ENCODE peak calls at places on chromosomes 1 and 21, in five cellular contexts. P, E, F, H and C are unnamed samples.

GRCh38 chr1:147080671-147081394 is 91.4 kb downstream of the PRKAB2 start:
- DNase-seq in E (no peak), P (no peak), H (no peak), F (no peak), C (peak)

GRCh38 chr1:156860639-156861423 is at the start of gene NTRK1:
- DNase-seq in E (no peak), P (no peak), H (peak), F (peak), C (peak)

GRCh38 chr1:54490361-54491248 is 57.4 kb upstream of the ACOT11 start:
- DNase-seq in F (peak), E (no peak), H (no peak), P (no peak), C (peak)

GRCh38 chr1:156677616-156678596 is 699 bp upstream of the NES start:
- DNase-seq in H (peak), E (no peak), P (peak), F (peak), C (peak)

GRCh38 chr1:18795002-18795689 is 64.3 kb downstream of the TAS1R2 start:
- DNase-seq in H (no peak), P (no peak), F (peak), E (no peak), C (no peak)

GRCh38 chr21:28938726-28939125 is 54.0 kb downstream of the LTN1 start:
- DNase-seq in H (no peak), F (no peak), P (no peak), E (no peak), C (no peak)

GRCh38 chr1:81812712-81813111 is 12.0 kb downstream of the ADGRL2 start:
- DNase-seq in H (peak), F (no peak), P (peak), E (no peak), C (no peak)

GRCh38 chr1:191608367-191608766 is 549.9 kb upstream of the RGS18 start:
- DNase-seq in H (no peak), E (no peak), P (peak), F (no peak), C (peak)

GRCh38 chr1:18735369-18735997 is 104.8 kb downstream of the PAX7 start:
- DNase-seq in P (no peak), H (no peak), F (no peak), E (no peak), C (no peak)

GRCh38 chr1:232044728-232045127 is 418.1 kb downstream of the DISC1 start:
- DNase-seq in E (no peak), P (no peak), F (no peak), H (no peak), C (no peak)

GRCh38 chr1:198443374-198444233 is 96.9 kb downstream of the ATP6V1G3 start:
- DNase-seq in P (peak), H (peak), F (no peak), E (peak), C (no peak)

GRCh38 chr1:186953876-186954275 is 125.1 kb downstream of the PLA2G4A start:
- DNase-seq in H (no peak), P (no peak), F (no peak), E (no peak), C (no peak)

GRCh38 chr1:39692152-39693064 is 1.2 kb upstream of the HPCAL4 start:
- DNase-seq in P (no peak), H (no peak), E (no peak), F (peak), C (peak)
- TF ChIP-seq EZH2 in P (peak), H (peak), E (no peak), F (peak), C (peak)

DNA sequence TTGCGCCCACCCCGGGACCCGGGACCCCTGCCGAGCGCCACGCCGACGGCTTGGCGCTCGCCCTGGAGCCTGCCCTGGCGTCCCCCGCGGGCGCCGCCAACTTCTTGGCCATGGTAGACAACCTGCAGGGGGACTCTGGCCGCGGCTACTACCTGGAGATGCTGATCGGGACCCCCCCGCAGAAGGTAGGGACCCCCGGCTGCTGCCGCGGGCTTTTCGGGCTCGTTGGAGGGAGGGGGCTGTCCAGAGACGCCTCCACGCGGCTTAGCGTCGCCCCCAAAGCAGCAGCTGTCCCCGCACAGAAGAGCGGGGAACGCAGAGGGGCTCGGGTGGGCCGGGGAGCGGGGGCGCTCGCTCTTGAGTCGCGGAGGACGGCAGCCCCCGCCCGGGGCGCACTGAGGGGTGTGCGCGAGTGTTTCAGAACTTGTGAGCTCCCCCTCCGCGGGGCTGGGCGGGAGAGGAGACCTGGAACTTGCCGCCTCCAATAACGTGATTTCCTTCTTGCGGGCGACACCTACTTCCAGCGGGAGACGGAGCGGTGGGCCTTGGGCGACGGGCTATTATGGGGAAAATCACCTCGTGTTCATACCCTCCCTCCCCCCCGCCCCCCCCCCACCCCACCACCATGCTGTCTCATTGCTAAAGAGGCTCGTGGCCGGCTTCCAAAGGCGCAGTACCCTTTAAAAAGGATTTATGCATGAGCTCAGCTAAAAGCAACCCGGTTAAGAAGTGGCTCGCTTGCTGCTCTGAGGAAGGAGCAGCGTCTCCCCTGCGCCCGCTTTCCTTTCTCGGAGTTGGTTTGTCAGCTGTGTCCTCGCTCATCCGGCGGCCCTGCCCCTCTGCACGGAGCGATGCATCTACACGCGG is 664 bp downstream of the BACE2 start:
- DNase-seq in P (peak), F (peak), E (no peak), H (peak), C (peak)
- TF ChIP-seq EZH2 in P (no peak), F (peak), E (no peak), H (no peak), C (peak)

GRCh38 chr1:112457965-112458364 is 50.8 kb upstream of the WNT2B start:
- DNase-seq in P (no peak), F (no peak), E (no peak), H (peak), C (no peak)
- TF ChIP-seq EZH2 in P (no peak), F (no peak), E (no peak), H (no peak), C (no peak)

DNA sequence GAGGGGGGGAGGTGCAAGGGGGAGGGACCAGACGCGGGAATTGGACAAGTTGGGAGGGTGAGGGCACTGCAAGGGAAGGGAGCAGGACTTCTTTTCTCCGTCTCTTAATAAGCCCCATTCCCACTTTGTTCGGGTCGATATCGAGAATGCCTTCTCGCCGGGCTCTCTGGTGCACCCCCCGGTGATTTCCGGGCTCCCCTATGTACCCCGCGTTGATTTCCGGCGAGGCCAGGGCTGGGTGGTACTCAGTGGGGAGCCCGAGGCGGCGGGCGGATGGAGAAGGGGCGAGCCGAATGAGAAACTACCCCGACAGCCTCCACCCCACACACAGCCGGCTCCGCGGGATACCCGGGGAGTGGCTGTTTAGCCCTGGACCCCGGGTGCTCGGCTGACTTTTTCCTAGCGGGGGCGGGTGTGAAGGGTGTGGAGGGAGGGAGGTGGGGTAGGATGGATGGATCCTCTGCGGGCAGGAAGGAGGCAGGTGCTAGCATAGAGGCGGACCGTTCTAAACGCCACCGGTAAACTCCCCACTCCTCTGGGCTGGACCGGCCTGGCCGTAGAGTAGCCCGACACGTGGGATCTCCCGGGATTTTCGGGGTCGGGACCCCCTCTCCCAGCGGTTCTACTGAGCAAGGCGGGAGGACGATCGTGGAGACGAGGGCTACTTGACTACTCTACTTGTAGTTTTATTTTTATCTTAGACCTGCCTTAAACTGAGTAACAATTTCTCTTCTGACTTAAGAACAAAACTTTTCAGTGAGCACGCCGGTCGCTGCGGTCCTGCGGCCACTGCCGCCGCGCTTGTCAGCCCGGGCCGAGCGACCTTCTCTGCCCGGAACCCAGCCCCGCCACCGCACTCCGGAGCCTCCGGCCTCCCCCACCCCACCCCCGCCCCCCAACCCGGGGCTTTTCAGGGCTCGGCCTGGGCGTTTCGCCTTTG is 1.0 kb downstream of the RNF220 start:
- DNase-seq in P (no peak), F (peak), E (no peak), H (peak), C (peak)
- TF ChIP-seq EZH2 in P (peak), F (peak), E (no peak), H (peak), C (no peak)

DNA sequence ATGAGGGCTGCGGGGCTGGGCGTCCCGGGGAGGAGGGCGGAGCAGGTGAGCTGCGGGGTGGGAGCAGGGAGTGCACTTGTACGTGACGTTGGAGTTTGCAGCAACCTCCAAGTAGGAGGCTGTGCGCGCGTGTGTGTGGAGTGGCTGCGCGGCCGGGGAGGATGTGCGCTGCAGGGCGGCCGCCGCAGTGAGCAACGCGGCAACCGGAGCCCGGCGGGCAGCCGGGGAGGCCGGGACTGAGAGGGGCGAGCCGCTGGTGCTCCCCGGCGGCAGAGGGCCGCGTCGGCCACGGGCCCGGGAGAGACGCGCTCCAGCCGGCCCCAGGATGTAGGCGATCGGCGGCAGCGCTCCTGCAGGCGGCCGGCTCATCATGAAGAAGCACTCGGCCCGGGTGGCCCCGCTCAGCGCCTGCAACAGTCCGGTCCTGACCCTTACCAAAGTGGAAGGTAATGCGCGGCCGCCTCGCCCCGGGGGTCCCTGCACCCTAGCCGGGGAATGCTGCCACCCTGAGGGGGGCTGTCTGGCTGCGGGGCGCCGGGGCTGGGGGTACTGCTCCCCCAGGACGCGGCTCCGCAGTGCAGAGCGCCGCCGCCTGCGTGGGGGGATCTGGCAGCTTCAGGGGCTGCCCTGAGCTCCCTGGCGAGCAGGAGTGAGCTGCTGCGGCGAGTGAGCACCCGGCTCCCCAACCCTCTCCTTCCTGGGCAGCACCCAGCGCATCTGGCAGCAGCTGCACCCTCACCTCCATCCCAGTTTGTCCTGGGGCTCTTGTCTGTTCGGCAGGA is 158.9 kb upstream of the COA6 start:
- DNase-seq in H (no peak), P (peak), E (no peak), F (peak), C (peak)
- TF ChIP-seq EZH2 in H (peak), P (peak), E (no peak), F (peak), C (no peak)

GRCh38 chr1:3649342-3650247 is at the start of gene WRAP73:
- DNase-seq in P (peak), H (peak), F (peak), E (peak), C (peak)

GRCh38 chr1:3651011-3651938 is 1.0 kb upstream of the TP73 start:
- DNase-seq in H (no peak), P (no peak), F (peak), E (no peak), C (peak)

GRCh38 chr1:3651939-3652537 is at the start of gene TP73:
- DNase-seq in F (peak), E (peak), P (no peak), H (no peak), C (peak)

GRCh38 chr1:3652538-3653285 is 396 bp downstream of the TP73 start:
- DNase-seq in P (no peak), F (peak), E (peak), H (no peak), C (peak)

GRCh38 chr1:3650248-3651010 is 526 bp upstream of the WRAP73 start:
- DNase-seq in E (no peak), F (no peak), H (no peak), P (no peak), C (no peak)
- TF ChIP-seq EZH2 in E (no peak), F (no peak), H (peak), P (no peak), C (peak)

GRCh38 chr1:34925730-34926129 is 3.7 kb downstream of the DLGAP3 start:
- DNase-seq in H (no peak), P (no peak), E (no peak), F (no peak), C (no peak)
- TF ChIP-seq EZH2 in H (no peak), P (no peak), E (no peak), F (no peak), C (no peak)